ENCODE peak calls at places on chromosome 22, in eight cellular contexts. A is brain microvascular endothelial cell, W is left ventricle myocardium inferior, J is esophagus muscularis mucosa, G is psoas muscle, L is fibroblast of the aortic adventitia, D is epithelial cell of esophagus, N is DND-41. F is an unnamed sample.

GRCh38 chr22:24393012-24393559 is 34.3 kb upstream of the ADORA2A start:
- DNase-seq in G (no peak), J (no peak), D (peak), L (no peak), N (no peak), W (no peak), A (no peak), F (no peak)

GRCh38 chr22:38733329-38734202 is 22.2 kb downstream of the SUN2 start:
- DNase-seq in J (peak), L (peak), A (no peak), D (peak), W (peak), N (peak), G (peak), F (no peak)

GRCh38 chr22:17140826-17141771 is 18.0 kb downstream of the HDHD5 start:
- DNase-seq in J (no peak), N (no peak), W (no peak), A (no peak), L (no peak), D (no peak), G (no peak), F (no peak)

GRCh38 chr22:24453853-24454252 is 26.5 kb downstream of the ADORA2A start:
- DNase-seq in G (no peak), L (no peak), A (no peak), J (no peak), D (no peak), W (no peak), N (no peak), F (no peak)

GRCh38 chr22:17890245-17890671 is 116.0 kb upstream of the BID start:
- DNase-seq in W (no peak), D (peak), L (peak), A (no peak), J (no peak), N (no peak), G (peak), F (no peak)

GRCh38 chr22:43191831-43192230 is 4.9 kb upstream of the TTLL12 start:
- DNase-seq in A (no peak), N (no peak), L (no peak), W (no peak), J (no peak), D (peak), G (no peak), F (no peak)

GRCh38 chr22:43592470-43592869 is 180.7 kb downstream of the MPPED1 start:
- DNase-seq in J (peak), L (peak), A (no peak), W (no peak), G (no peak), N (no peak), D (no peak), F (no peak)

GRCh38 chr22:36383110-36383581 is 4.6 kb downstream of the MYH9 start:
- DNase-seq in J (no peak), G (no peak), A (peak), D (no peak), L (peak), W (no peak), N (peak), F (peak)

GRCh38 chr22:50169774-50170341 is 673 bp upstream of the PANX2 start:
- DNase-seq in N (no peak), G (no peak), A (no peak), L (peak), J (no peak), W (no peak), D (peak), F (no peak)

GRCh38 chr22:32426881-32427280 is 14.8 kb upstream of the RTCB start:
- DNase-seq in J (no peak), W (no peak), A (no peak), L (no peak), N (no peak), D (no peak), G (no peak), F (no peak)

GRCh38 chr22:21642584-21643448 is 714 bp downstream of the SDF2L1 start:
- DNase-seq in D (peak), N (peak), W (no peak), A (peak), J (no peak), L (peak), G (peak), F (no peak)

GRCh38 chr22:36237462-36238347 is 1.6 kb downstream of the APOL2 start:
- DNase-seq in W (no peak), A (no peak), L (peak), G (no peak), J (no peak), N (peak), D (no peak), F (no peak)

GRCh38 chr22:20439556-20439927 is 1.9 kb upstream of the SCARF2 start:
- DNase-seq in N (no peak), A (no peak), G (peak), W (no peak), D (no peak), L (no peak), J (no peak), F (no peak)

GRCh38 chr22:46769191-46769675 is 6.8 kb downstream of the TBC1D22A start:
- DNase-seq in A (no peak), N (no peak), G (peak), D (no peak), L (no peak), J (no peak), W (peak), F (no peak)

GRCh38 chr22:18024276-18024939 is at the start of gene MICAL3:
- DNase-seq in L (peak), G (peak), J (no peak), W (peak), N (peak), A (no peak), D (peak), F (no peak)

GRCh38 chr22:40101417-40102101 is 76.2 kb upstream of the TNRC6B start:
- DNase-seq in N (no peak), D (no peak), G (no peak), W (no peak), A (no peak), J (no peak), L (no peak), F (no peak)

GRCh38 chr22:17086301-17086700 is 1.5 kb downstream of the IL17RA start:
- DNase-seq in J (no peak), W (no peak), L (peak), G (no peak), N (no peak), A (no peak), D (no peak), F (no peak)

GRCh38 chr22:20242393-20243175 is 25.5 kb downstream of the RTN4R start:
- DNase-seq in L (no peak), D (no peak), W (no peak), J (no peak), N (no peak), G (no peak), A (no peak), F (no peak)

GRCh38 chr22:17888855-17889254 is 114.6 kb upstream of the BID start:
- DNase-seq in J (no peak), D (no peak), G (no peak), W (no peak), A (peak), L (no peak), N (no peak), F (no peak)

GRCh38 chr22:47294222-47294532 is 531.7 kb downstream of the TBC1D22A start:
- DNase-seq in N (no peak), L (peak), G (peak), D (no peak), A (peak), J (no peak), W (no peak), F (no peak)

GRCh38 chr22:42401562-42402334 is 30.5 kb downstream of the NFAM1 start:
- DNase-seq in D (peak), L (no peak), J (no peak), N (no peak), G (no peak), W (no peak), A (no peak), F (no peak)

GRCh38 chr22:20646377-20646776 is 127.5 kb upstream of the SERPIND1 start:
- DNase-seq in N (no peak), L (no peak), W (no peak), A (no peak), J (no peak), G (no peak), D (no peak), F (no peak)

GRCh38 chr22:50192825-50193204 is 7.1 kb downstream of the TRABD start:
- DNase-seq in W (no peak), N (no peak), A (no peak), G (no peak), D (no peak), L (no peak), J (no peak), F (no peak)

DNA sequence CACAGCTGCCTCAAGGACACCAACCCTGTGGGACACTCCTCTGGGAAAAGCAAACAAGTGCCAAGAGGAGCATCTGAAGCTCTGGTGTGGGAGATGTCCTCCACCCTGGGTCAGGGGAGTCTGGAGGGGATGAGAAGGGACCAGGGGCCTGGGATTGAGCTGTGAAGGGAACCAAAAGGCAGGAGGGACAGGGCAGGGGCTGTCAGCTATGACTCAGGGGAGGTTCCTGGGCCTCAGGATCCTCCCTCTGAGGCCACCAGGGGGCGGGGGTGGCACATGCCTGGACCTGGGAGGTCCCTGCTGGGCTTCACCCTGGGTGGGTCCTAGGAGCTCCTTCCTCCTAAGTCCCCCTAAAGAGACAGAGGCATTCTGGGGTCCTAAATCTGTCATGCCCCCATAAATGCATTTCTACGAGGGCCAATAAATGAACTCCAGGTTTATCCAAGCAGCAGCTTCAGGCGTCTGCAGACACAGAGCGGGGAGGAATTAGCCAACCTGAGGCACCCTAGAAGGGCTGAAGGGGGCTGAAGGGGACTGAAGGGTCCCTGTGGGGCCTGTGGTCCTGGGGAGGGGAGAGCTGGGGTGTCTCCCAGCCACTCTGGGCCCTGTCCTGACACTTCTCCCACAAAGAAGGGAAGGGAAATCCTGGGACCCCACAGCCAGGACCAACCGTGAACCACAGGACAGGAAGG is 31.9 kb upstream of the IGLL5 start:
- DNase-seq in A (no peak), J (peak), W (no peak), L (no peak), N (peak), D (no peak), G (no peak), F (no peak)
- TF ChIP-seq CTCF in A (peak), J (no peak), W (peak), L (peak), N (peak), D (peak), G (no peak), F (peak)

GRCh38 chr22:45320326-45320976 is 10.7 kb downstream of the FAM118A start:
- DNase-seq in W (no peak), D (no peak), N (no peak), L (peak), J (no peak), G (no peak), A (no peak), F (no peak)

GRCh38 chr22:45318558-45319318 is 9.0 kb downstream of the FAM118A start:
- DNase-seq in W (no peak), J (no peak), L (peak), D (no peak), A (no peak), N (peak), G (no peak), F (no peak)

GRCh38 chr22:45317551-45318167 is 7.9 kb downstream of the FAM118A start:
- DNase-seq in W (peak), A (peak), J (no peak), L (peak), N (no peak), D (peak), G (peak), F (no peak)

GRCh38 chr22:45318168-45318557 is 8.4 kb downstream of the FAM118A start:
- DNase-seq in J (peak), A (peak), G (peak), N (peak), L (peak), W (peak), D (peak), F (peak)

DNA sequence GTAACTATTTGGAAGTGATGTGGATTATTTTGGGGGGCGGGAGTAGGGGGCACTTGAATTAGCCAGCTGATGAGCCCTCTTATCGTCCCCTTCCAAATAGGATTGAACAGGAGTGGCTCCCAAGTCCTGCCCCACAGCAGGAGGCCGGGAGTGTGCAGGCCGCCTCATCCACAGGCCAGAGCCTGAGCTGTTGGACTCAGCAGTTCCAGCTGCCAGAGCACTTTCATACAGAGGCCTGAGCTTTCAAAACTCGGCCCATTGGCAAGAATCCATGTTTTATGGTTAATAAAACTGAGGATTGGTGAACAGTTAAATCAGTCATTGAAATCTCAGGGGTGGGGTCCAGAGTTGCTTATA is 9.6 kb downstream of the FAM118A start:
- DNase-seq in N (no peak), J (no peak), A (peak), W (peak), G (peak), L (peak), D (no peak), F (no peak)
- H3K4me3 ChIP-seq in N (no peak), J (no peak), A (no peak), W (no peak), G (no peak), L (peak), D (no peak), F (peak)

GRCh38 chr22:37563153-37564081 is 3.1 kb downstream of the CDC42EP1 start:
- DNase-seq in L (peak), G (peak), D (peak), W (peak), J (peak), A (peak), N (no peak), F (no peak)

GRCh38 chr22:37562049-37562784 is 1.9 kb downstream of the CDC42EP1 start:
- DNase-seq in J (no peak), A (no peak), N (no peak), L (no peak), G (peak), D (no peak), W (no peak), F (no peak)

GRCh38 chr22:37566329-37566837 is 6.1 kb downstream of the CDC42EP1 start:
- DNase-seq in J (no peak), W (no peak), G (peak), A (no peak), D (no peak), N (peak), L (no peak), F (no peak)

GRCh38 chr22:37565830-37566229 is 5.5 kb downstream of the CDC42EP1 start:
- DNase-seq in J (no peak), W (no peak), G (peak), N (no peak), D (no peak), L (no peak), A (no peak), F (no peak)

DNA sequence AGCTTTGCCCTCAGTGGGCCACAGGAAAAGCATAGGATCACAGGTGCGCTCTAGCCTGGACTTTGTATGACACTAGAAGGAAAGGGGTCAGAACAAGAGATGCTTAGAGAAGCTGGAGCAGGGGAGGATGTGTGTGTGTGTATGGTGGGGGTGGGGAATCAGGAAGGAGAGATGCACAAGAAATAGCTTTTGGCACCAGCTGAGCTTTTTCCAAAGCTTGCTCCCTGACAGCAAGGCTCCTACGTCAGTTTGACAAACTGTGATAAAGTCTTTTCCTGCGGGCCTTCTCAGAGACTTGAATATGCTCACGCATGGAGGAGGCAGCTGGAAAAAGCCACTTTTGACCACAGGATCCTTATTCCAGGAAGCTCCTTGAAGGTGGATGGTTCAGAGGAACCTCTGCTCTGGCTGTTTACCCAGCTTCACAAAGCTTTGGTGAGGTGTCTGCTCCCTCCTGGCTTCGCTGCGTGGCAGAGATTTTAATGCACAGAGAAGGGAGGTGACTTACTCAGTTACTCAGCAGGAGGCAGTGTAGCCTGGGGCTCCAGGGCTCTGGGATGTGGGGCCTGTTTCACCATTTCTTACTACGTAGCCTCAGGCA is 3.9 kb downstream of the CDC42EP1 start:
- DNase-seq in D (peak), N (no peak), A (no peak), G (no peak), L (peak), W (no peak), J (no peak), F (no peak)
- TF ChIP-seq CTCF in D (no peak), N (no peak), A (peak), G (no peak), L (no peak), W (no peak), J (no peak), F (no peak)

GRCh38 chr22:19058713-19059451 is 63.3 kb downstream of the DGCR2 start:
- DNase-seq in L (no peak), N (no peak), A (no peak), W (no peak), D (no peak), G (no peak), J (no peak), F (no peak)

GRCh38 chr22:19056951-19057401 is 65.2 kb downstream of the DGCR2 start:
- DNase-seq in J (no peak), D (no peak), N (no peak), A (no peak), W (no peak), L (no peak), G (no peak), F (no peak)

GRCh38 chr22:19057539-19057938 is 64.7 kb downstream of the DGCR2 start:
- DNase-seq in W (no peak), A (no peak), L (no peak), N (no peak), D (no peak), G (no peak), J (no peak), F (no peak)

GRCh38 chr22:19059481-19060278 is 62.5 kb downstream of the DGCR2 start:
- DNase-seq in A (no peak), D (no peak), G (no peak), W (no peak), N (no peak), L (no peak), J (no peak), F (no peak)

DNA sequence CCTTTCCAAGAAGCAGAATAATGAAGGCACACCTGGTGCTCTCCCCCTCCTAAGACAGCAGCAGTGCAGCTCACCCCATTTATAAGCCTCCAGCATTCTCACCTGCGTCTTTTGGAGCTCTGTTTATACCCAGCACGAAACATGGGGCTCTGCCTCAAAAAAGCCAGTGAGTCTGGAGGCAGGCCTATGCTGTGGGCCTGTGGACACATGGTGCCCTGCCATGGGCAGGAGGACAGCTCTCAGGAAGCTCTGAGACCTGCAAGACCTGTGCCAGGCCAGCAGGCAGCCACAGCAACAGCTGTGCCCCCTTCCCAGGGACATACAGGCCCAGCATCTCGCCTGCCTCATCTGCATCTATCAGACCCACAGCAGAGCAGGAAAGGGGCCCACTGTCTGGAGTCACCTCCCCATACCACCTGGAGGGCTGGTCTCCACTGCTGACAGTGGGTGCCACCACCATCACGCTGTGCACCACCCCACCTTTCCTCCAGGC is 64.2 kb downstream of the DGCR2 start:
- DNase-seq in D (no peak), W (no peak), N (no peak), J (no peak), G (no peak), L (no peak), A (no peak), F (no peak)
- H3K4me3 ChIP-seq in D (no peak), W (no peak), N (no peak), J (no peak), G (no peak), L (no peak), A (no peak), F (no peak)

DNA sequence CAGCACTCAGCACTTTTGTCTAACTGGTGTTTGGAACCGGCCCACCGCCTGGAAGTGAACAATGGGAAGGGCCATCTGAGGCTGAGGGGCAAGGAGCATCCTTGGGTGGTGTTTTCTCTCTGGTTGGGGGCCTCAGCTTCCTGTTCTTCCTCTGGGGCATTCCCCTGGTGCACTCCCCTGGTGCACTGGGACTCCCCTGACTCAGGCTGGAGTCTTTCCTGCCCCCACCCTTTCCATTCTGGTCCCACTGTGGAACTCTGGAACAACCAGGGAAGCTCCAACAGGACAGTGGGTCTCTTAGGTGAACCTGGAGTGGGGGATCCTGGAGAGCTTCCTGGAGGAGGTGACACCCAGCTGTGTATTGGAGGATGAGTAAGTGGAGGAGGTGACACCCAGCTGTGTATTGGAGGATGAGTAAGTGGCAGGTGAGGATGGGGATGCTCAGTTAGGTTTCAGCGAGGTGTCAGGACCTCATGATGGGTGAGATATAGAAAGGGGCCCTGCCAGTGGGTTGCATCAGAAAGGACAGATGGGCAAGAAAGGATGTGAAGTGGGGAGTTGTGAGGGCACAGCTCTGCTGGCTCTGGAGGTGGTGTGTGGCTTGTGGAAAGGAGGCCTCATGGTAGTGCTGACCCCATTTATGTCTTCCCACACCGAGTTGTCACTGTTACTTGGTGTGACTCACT is 132.1 kb downstream of the OSBP2 start:
- DNase-seq in D (no peak), N (no peak), L (no peak), J (peak), G (no peak), W (no peak), A (no peak), F (no peak)
- TF ChIP-seq CTCF in D (no peak), N (no peak), L (no peak), J (no peak), G (no peak), W (no peak), A (no peak), F (no peak)

F was measured in GM12864.